ENCODE peak calls at places on chromosomes 6 and 20, in nine cellular contexts. One of them, this sample, is unnamed.

GRCh38 chr6:35718354-35718695 is 18.5 kb upstream of the ARMC12 start:
- DNase-seq in endodermal cell: peak; percentile 59
- DNase-seq in stomach: no peak
- DNase-seq in tibial artery: no peak
- DNase-seq in lung: no peak
- DNase-seq in psoas muscle: no peak
- DNase-seq in esophagus squamous epithelium: no peak
- DNase-seq in breast epithelium: no peak
- DNase-seq in PC-3: no peak
- DNase-seq in this sample: no peak

GRCh38 chr6:134935076-134935475 is 14.8 kb downstream of the ALDH8A1 start:
- DNase-seq in tibial artery: no peak
- DNase-seq in PC-3: peak; percentile 61
- DNase-seq in esophagus squamous epithelium: no peak
- DNase-seq in psoas muscle: no peak
- DNase-seq in breast epithelium: no peak
- DNase-seq in lung: no peak
- DNase-seq in stomach: no peak
- DNase-seq in endodermal cell: no peak
- DNase-seq in this sample: no peak

GRCh38 chr6:163490826-163491577 is 76.5 kb downstream of the QKI start:
- DNase-seq in breast epithelium: peak; percentile 87
- DNase-seq in psoas muscle: peak; percentile 60
- DNase-seq in endodermal cell: no peak
- DNase-seq in tibial artery: peak; percentile 74
- DNase-seq in stomach: peak; percentile 88
- DNase-seq in esophagus squamous epithelium: no peak
- DNase-seq in lung: peak; percentile 56
- DNase-seq in PC-3: peak; percentile 77
- DNase-seq in this sample: peak; percentile 9

GRCh38 chr6:152207915-152208714 is 400.6 kb downstream of the ESR1 start:
- DNase-seq in PC-3: peak; percentile 61
- DNase-seq in tibial artery: no peak
- DNase-seq in endodermal cell: no peak
- DNase-seq in stomach: no peak
- DNase-seq in breast epithelium: no peak
- DNase-seq in psoas muscle: no peak
- DNase-seq in lung: no peak
- DNase-seq in esophagus squamous epithelium: no peak
- DNase-seq in this sample: no peak

GRCh38 chr6:103784117-103784516 is 1075.6 kb downstream of the HACE1 start:
- DNase-seq in stomach: no peak
- DNase-seq in PC-3: no peak
- DNase-seq in tibial artery: no peak
- DNase-seq in breast epithelium: no peak
- DNase-seq in endodermal cell: peak; percentile 47
- DNase-seq in lung: no peak
- DNase-seq in psoas muscle: no peak
- DNase-seq in esophagus squamous epithelium: no peak
- DNase-seq in this sample: no peak

GRCh38 chr6:94127716-94128115 is 708.4 kb upstream of the EPHA7 start:
- DNase-seq in endodermal cell: no peak
- DNase-seq in tibial artery: no peak
- DNase-seq in breast epithelium: no peak
- DNase-seq in psoas muscle: no peak
- DNase-seq in stomach: no peak
- DNase-seq in lung: no peak
- DNase-seq in PC-3: no peak
- DNase-seq in esophagus squamous epithelium: no peak
- DNase-seq in this sample: no peak

GRCh38 chr6:32668226-32668747 is 1.8 kb upstream of the HLA-DQB1 start:
- DNase-seq in endodermal cell: peak; percentile 55
- DNase-seq in PC-3: peak; percentile 74
- DNase-seq in psoas muscle: peak; percentile 13
- DNase-seq in stomach: peak; percentile 50
- DNase-seq in esophagus squamous epithelium: no peak
- DNase-seq in breast epithelium: peak; percentile 48
- DNase-seq in lung: peak; percentile 58
- DNase-seq in tibial artery: no peak
- DNase-seq in this sample: no peak

GRCh38 chr20:4297141-4297826 is 281.9 kb upstream of the RNF24 start:
- DNase-seq in PC-3: no peak
- DNase-seq in tibial artery: peak; percentile 31
- DNase-seq in lung: no peak
- DNase-seq in stomach: no peak
- DNase-seq in breast epithelium: peak; percentile 20
- DNase-seq in esophagus squamous epithelium: no peak
- DNase-seq in psoas muscle: peak; percentile 23
- DNase-seq in endodermal cell: peak; percentile 45
- DNase-seq in this sample: no peak

GRCh38 chr6:54801669-54802068 is 44.9 kb upstream of the FAM83B start:
- DNase-seq in endodermal cell: no peak
- DNase-seq in stomach: no peak
- DNase-seq in tibial artery: no peak
- DNase-seq in PC-3: peak; percentile 80
- DNase-seq in psoas muscle: no peak
- DNase-seq in lung: no peak
- DNase-seq in breast epithelium: no peak
- DNase-seq in esophagus squamous epithelium: no peak
- DNase-seq in this sample: no peak

GRCh38 chr6:128929869-128930268 is 46.9 kb downstream of the LAMA2 start:
- DNase-seq in PC-3: no peak
- DNase-seq in stomach: no peak
- DNase-seq in tibial artery: no peak
- DNase-seq in lung: no peak
- DNase-seq in esophagus squamous epithelium: no peak
- DNase-seq in psoas muscle: no peak
- DNase-seq in endodermal cell: no peak
- DNase-seq in breast epithelium: no peak
- DNase-seq in this sample: no peak

GRCh38 chr20:49906615-49907154 is 8.6 kb downstream of the SPATA2 start:
- DNase-seq in tibial artery: no peak
- DNase-seq in PC-3: no peak
- DNase-seq in stomach: no peak
- DNase-seq in lung: no peak
- DNase-seq in breast epithelium: no peak
- DNase-seq in psoas muscle: no peak
- DNase-seq in endodermal cell: no peak
- DNase-seq in esophagus squamous epithelium: no peak
- DNase-seq in this sample: no peak

GRCh38 chr6:126919947-126920346 is 198.5 kb upstream of the RSPO3 start:
- DNase-seq in breast epithelium: no peak
- DNase-seq in endodermal cell: no peak
- DNase-seq in lung: no peak
- DNase-seq in esophagus squamous epithelium: no peak
- DNase-seq in stomach: no peak
- DNase-seq in tibial artery: no peak
- DNase-seq in PC-3: peak; percentile 47
- DNase-seq in psoas muscle: no peak
- DNase-seq in this sample: no peak

GRCh38 chr20:38870733-38871559 is 55.3 kb upstream of the FAM83D start:
- DNase-seq in psoas muscle: no peak
- DNase-seq in esophagus squamous epithelium: no peak
- DNase-seq in PC-3: peak; percentile 89
- DNase-seq in tibial artery: no peak
- DNase-seq in stomach: no peak
- DNase-seq in lung: peak; percentile 32
- DNase-seq in breast epithelium: no peak
- DNase-seq in endodermal cell: no peak
- DNase-seq in this sample: no peak

GRCh38 chr6:149049230-149049629 is 268.3 kb upstream of the TAB2 start:
- DNase-seq in psoas muscle: no peak
- DNase-seq in esophagus squamous epithelium: no peak
- DNase-seq in PC-3: peak; percentile 78
- DNase-seq in endodermal cell: no peak
- DNase-seq in stomach: no peak
- DNase-seq in breast epithelium: no peak
- DNase-seq in tibial artery: no peak
- DNase-seq in lung: no peak
- DNase-seq in this sample: no peak

GRCh38 chr6:125546827-125547226 is 202.6 kb upstream of the HEY2 start:
- DNase-seq in tibial artery: peak; percentile 27
- DNase-seq in breast epithelium: no peak
- DNase-seq in psoas muscle: no peak
- DNase-seq in endodermal cell: peak; percentile 53
- DNase-seq in lung: no peak
- DNase-seq in esophagus squamous epithelium: no peak
- DNase-seq in stomach: no peak
- DNase-seq in PC-3: peak; percentile 14
- DNase-seq in this sample: no peak

GRCh38 chr6:161368514-161368913 is 94.7 kb upstream of the AGPAT4 start:
- DNase-seq in psoas muscle: no peak
- DNase-seq in breast epithelium: no peak
- DNase-seq in PC-3: no peak
- DNase-seq in endodermal cell: peak; percentile 31
- DNase-seq in lung: no peak
- DNase-seq in stomach: no peak
- DNase-seq in tibial artery: no peak
- DNase-seq in esophagus squamous epithelium: no peak
- DNase-seq in this sample: no peak

DNA sequence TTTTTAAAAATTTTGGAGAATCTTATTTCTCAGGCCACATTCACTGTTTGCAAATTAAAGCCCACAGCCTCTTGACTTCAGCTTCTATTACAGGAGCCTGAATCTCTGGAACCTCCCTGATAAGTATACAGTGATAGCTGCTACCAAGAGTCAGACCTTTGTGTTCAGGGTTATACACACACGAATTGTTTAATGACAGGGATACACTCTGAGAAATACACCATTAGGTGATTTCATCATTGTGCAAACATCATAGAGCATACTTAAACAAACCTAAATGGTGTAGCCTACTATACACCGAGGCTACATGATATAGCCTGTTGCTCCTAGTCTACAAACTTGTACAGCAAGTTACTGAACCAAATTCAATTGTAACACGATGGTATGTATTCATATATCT is 473.9 kb downstream of the PKHD1 start:
- DNase-seq in psoas muscle: no peak
- DNase-seq in endodermal cell: no peak
- DNase-seq in stomach: no peak
- DNase-seq in tibial artery: no peak
- DNase-seq in lung: no peak
- DNase-seq in esophagus squamous epithelium: no peak
- DNase-seq in PC-3: peak; percentile 62
- DNase-seq in breast epithelium: no peak
- DNase-seq in this sample: no peak
- H3K4me3 ChIP-seq in psoas muscle: no peak overlapping the region
- H3K4me3 ChIP-seq in endodermal cell: no peak overlapping the region
- H3K4me3 ChIP-seq in stomach: no peak overlapping the region
- H3K4me3 ChIP-seq in tibial artery: no peak overlapping the region
- H3K4me3 ChIP-seq in lung: no peak overlapping the region
- H3K4me3 ChIP-seq in esophagus squamous epithelium: no peak overlapping the region
- H3K4me3 ChIP-seq in PC-3: no peak overlapping the region
- H3K4me3 ChIP-seq in breast epithelium: no peak overlapping the region
- H3K4me3 ChIP-seq in this sample: no peak overlapping the region

GRCh38 chr6:91539451-91539850 is 952.6 kb upstream of the MAP3K7 start:
- DNase-seq in tibial artery: no peak
- DNase-seq in lung: no peak
- DNase-seq in esophagus squamous epithelium: no peak
- DNase-seq in PC-3: no peak
- DNase-seq in psoas muscle: no peak
- DNase-seq in endodermal cell: no peak
- DNase-seq in breast epithelium: no peak
- DNase-seq in stomach: no peak
- DNase-seq in this sample: no peak

GRCh38 chr6:91538622-91539021 is 951.8 kb upstream of the MAP3K7 start:
- DNase-seq in stomach: no peak
- DNase-seq in PC-3: no peak
- DNase-seq in lung: no peak
- DNase-seq in tibial artery: no peak
- DNase-seq in psoas muscle: no peak
- DNase-seq in endodermal cell: no peak
- DNase-seq in breast epithelium: no peak
- DNase-seq in esophagus squamous epithelium: no peak
- DNase-seq in this sample: no peak

GRCh38 chr6:91534614-91535013 is 947.7 kb upstream of the MAP3K7 start:
- DNase-seq in breast epithelium: no peak
- DNase-seq in esophagus squamous epithelium: no peak
- DNase-seq in psoas muscle: no peak
- DNase-seq in tibial artery: no peak
- DNase-seq in lung: no peak
- DNase-seq in stomach: no peak
- DNase-seq in endodermal cell: no peak
- DNase-seq in PC-3: peak; percentile 18
- DNase-seq in this sample: no peak
- TF ChIP-seq CTCF in breast epithelium: no peak
- TF ChIP-seq CTCF in esophagus squamous epithelium: no peak
- TF ChIP-seq CTCF in psoas muscle: no peak
- TF ChIP-seq CTCF in tibial artery: no peak
- TF ChIP-seq CTCF in lung: no peak
- TF ChIP-seq CTCF in stomach: no peak
- TF ChIP-seq CTCF in endodermal cell: peak; percentile 71
- TF ChIP-seq CTCF in PC-3: peak; percentile 53
- TF ChIP-seq CTCF in this sample: no peak

GRCh38 chr6:108675226-108676160 is 114.8 kb downstream of the FOXO3 start:
- DNase-seq in PC-3: no peak
- DNase-seq in endodermal cell: no peak
- DNase-seq in lung: no peak
- DNase-seq in stomach: peak; percentile 41
- DNase-seq in psoas muscle: no peak
- DNase-seq in breast epithelium: no peak
- DNase-seq in esophagus squamous epithelium: no peak
- DNase-seq in tibial artery: no peak
- DNase-seq in this sample: no peak
- H3K4me1 ChIP-seq in PC-3: peaks cover 41% of the 10 kb centered on the region
- H3K4me1 ChIP-seq in endodermal cell: peaks cover 11% of the 10 kb centered on the region
- H3K4me1 ChIP-seq in lung: peaks cover 55% of the 10 kb centered on the region
- H3K4me1 ChIP-seq in stomach: peaks cover 85% of the 10 kb centered on the region
- H3K4me1 ChIP-seq in psoas muscle: peaks cover 74% of the 10 kb centered on the region
- H3K4me1 ChIP-seq in breast epithelium: no peaks in the 10 kb centered on the region
- H3K4me1 ChIP-seq in esophagus squamous epithelium: peaks cover 41% of the 10 kb centered on the region
- H3K4me1 ChIP-seq in tibial artery: no peaks in the 10 kb centered on the region
- H3K4me1 ChIP-seq in this sample: peaks cover 53% of the 10 kb centered on the region

GRCh38 chr6:105278035-105278434 is 98.2 kb upstream of the POPDC3 start:
- DNase-seq in tibial artery: no peak
- DNase-seq in breast epithelium: no peak
- DNase-seq in psoas muscle: peak; percentile 19
- DNase-seq in stomach: no peak
- DNase-seq in esophagus squamous epithelium: no peak
- DNase-seq in lung: no peak
- DNase-seq in endodermal cell: no peak
- DNase-seq in PC-3: no peak
- DNase-seq in this sample: no peak

GRCh38 chr6:105282801-105283585 is 103.2 kb upstream of the POPDC3 start:
- DNase-seq in endodermal cell: no peak
- DNase-seq in stomach: no peak
- DNase-seq in PC-3: no peak
- DNase-seq in tibial artery: no peak
- DNase-seq in lung: no peak
- DNase-seq in esophagus squamous epithelium: no peak
- DNase-seq in psoas muscle: no peak
- DNase-seq in breast epithelium: no peak
- DNase-seq in this sample: no peak

GRCh38 chr6:105278813-105279212 is 99.0 kb upstream of the POPDC3 start:
- DNase-seq in tibial artery: no peak
- DNase-seq in lung: no peak
- DNase-seq in stomach: no peak
- DNase-seq in breast epithelium: no peak
- DNase-seq in esophagus squamous epithelium: no peak
- DNase-seq in endodermal cell: no peak
- DNase-seq in PC-3: no peak
- DNase-seq in psoas muscle: no peak
- DNase-seq in this sample: no peak

GRCh38 chr6:105279463-105279862 is 99.6 kb upstream of the POPDC3 start:
- DNase-seq in stomach: no peak
- DNase-seq in esophagus squamous epithelium: no peak
- DNase-seq in psoas muscle: no peak
- DNase-seq in lung: no peak
- DNase-seq in tibial artery: no peak
- DNase-seq in endodermal cell: no peak
- DNase-seq in breast epithelium: no peak
- DNase-seq in PC-3: no peak
- DNase-seq in this sample: no peak

GRCh38 chr6:105280033-105280432 is 100.2 kb upstream of the POPDC3 start:
- DNase-seq in endodermal cell: no peak
- DNase-seq in esophagus squamous epithelium: no peak
- DNase-seq in PC-3: no peak
- DNase-seq in breast epithelium: no peak
- DNase-seq in psoas muscle: peak; percentile 41
- DNase-seq in stomach: peak; percentile 59
- DNase-seq in lung: no peak
- DNase-seq in tibial artery: no peak
- DNase-seq in this sample: no peak
- H3K4me3 ChIP-seq in endodermal cell: no peak overlapping the region
- H3K4me3 ChIP-seq in esophagus squamous epithelium: no peak overlapping the region
- H3K4me3 ChIP-seq in PC-3: no peak overlapping the region
- H3K4me3 ChIP-seq in breast epithelium: no peak overlapping the region
- H3K4me3 ChIP-seq in psoas muscle: peak overlapping the region; percentile 68
- H3K4me3 ChIP-seq in stomach: no peak overlapping the region
- H3K4me3 ChIP-seq in lung: no peak overlapping the region
- H3K4me3 ChIP-seq in tibial artery: no peak overlapping the region
- H3K4me3 ChIP-seq in this sample: no peak overlapping the region

This sample was measured in thoracic aorta.